ENCODE peak calls at places on chromosomes 7 and 10, in six cellular contexts. E, Q, C, D, B and H are unnamed samples.

GRCh38 chr10:100739516-100740368 is 5.6 kb upstream of the PAX2 start:
- DNase-seq in E (no peak), Q (no peak), C (no peak), D (peak; percentile 64), B (no peak), H (no peak)

GRCh38 chr10:96719850-96720421 is 378 bp downstream of the PIK3AP1 start:
- DNase-seq in E (no peak), Q (peak; percentile 89), C (peak; percentile 63), D (peak; percentile 87), B (peak; percentile 83), H (peak; percentile 56)

GRCh38 chr10:132050191-132050590 is 15.6 kb upstream of the JAKMIP3 start:
- DNase-seq in E (no peak), Q (no peak), C (no peak), D (no peak), B (no peak), H (no peak)

GRCh38 chr10:29681700-29682444 is 47.1 kb upstream of the SVIL start:
- DNase-seq in E (no peak), Q (no peak), C (peak; percentile 67), D (peak; percentile 77), B (no peak), H (peak; percentile 40)

GRCh38 chr7:6639627-6640026 is 2.5 kb downstream of the ZNF316 start:
- DNase-seq in E (no peak), Q (no peak), C (no peak), D (peak; percentile 84), B (no peak), H (no peak)

GRCh38 chr7:92421676-92422435 is 25.4 kb upstream of the GATAD1 start:
- DNase-seq in E (no peak), Q (no peak), C (no peak), D (no peak), B (no peak), H (no peak)

GRCh38 chr10:52446391-52446790 is 132.3 kb downstream of the DKK1 start:
- DNase-seq in E (no peak), Q (no peak), C (no peak), D (no peak), B (no peak), H (no peak)

GRCh38 chr10:70575874-70576802 is 26.4 kb downstream of the PRF1 start:
- DNase-seq in E (peak; percentile 69), Q (peak; percentile 85), C (no peak), D (peak; percentile 73), B (peak; percentile 33), H (no peak)

GRCh38 chr10:28991326-28991725 is 297.5 kb upstream of the LYZL1 start:
- DNase-seq in E (peak; percentile 42), Q (no peak), C (no peak), D (no peak), B (no peak), H (peak; percentile 24)

GRCh38 chr10:132420469-132421376 is 23.7 kb downstream of the PWWP2B start:
- DNase-seq in E (peak; percentile 77), Q (peak; percentile 73), C (no peak), D (peak; percentile 85), B (peak; percentile 71), H (peak; percentile 63)

GRCh38 chr10:13528138-13528874 is 508 bp downstream of the BEND7 start:
- DNase-seq in E (no peak), Q (peak; percentile 60), C (no peak), D (peak; percentile 69), B (peak; percentile 38), H (no peak)

GRCh38 chr7:131279044-131279443 is 48.6 kb upstream of the MKLN1 start:
- DNase-seq in E (no peak), Q (no peak), C (no peak), D (no peak), B (no peak), H (no peak)

GRCh38 chr10:5812283-5813090 is 747 bp downstream of the GDI2 start:
- DNase-seq in E (peak; percentile 35), Q (peak; percentile 82), C (peak; percentile 41), D (peak; percentile 83), B (peak; percentile 50), H (peak; percentile 53)

GRCh38 chr10:14259696-14260595 is 70.8 kb downstream of the FRMD4A start:
- DNase-seq in E (no peak), Q (no peak), C (no peak), D (no peak), B (peak; percentile 24), H (no peak)

GRCh38 chr7:6106140-6106904 is 75.1 kb downstream of the ANKRD61 start:
- DNase-seq in E (peak; percentile 22), Q (peak; percentile 64), C (peak; percentile 27), D (peak; percentile 57), B (peak; percentile 16), H (no peak)

GRCh38 chr10:112546474-112546873 is 99.5 kb downstream of the VTI1A start:
- DNase-seq in E (no peak), Q (no peak), C (no peak), D (no peak), B (no peak), H (no peak)

GRCh38 chr7:10106609-10107008 is 867.1 kb upstream of the PHF14 start:
- DNase-seq in E (no peak), Q (no peak), C (no peak), D (no peak), B (no peak), H (no peak)

GRCh38 chr10:114175667-114176066 is 1.7 kb upstream of the CCDC186 start:
- DNase-seq in E (no peak), Q (no peak), C (no peak), D (no peak), B (no peak), H (no peak)

GRCh38 chr10:74189999-74190421 is 39.0 kb downstream of the ADK start:
- DNase-seq in E (peak; percentile 70), Q (no peak), C (peak; percentile 27), D (no peak), B (no peak), H (no peak)

GRCh38 chr10:117830832-117831231 is 215.9 kb downstream of the RAB11FIP2 start:
- DNase-seq in E (no peak), Q (no peak), C (peak; percentile 12), D (no peak), B (no peak), H (no peak)

GRCh38 chr10:123136806-123137642 is 1.3 kb downstream of the HMX3 start:
- DNase-seq in E (no peak), Q (no peak), C (no peak), D (no peak), B (no peak), H (no peak)

GRCh38 chr7:93159490-93159889 is 11.3 kb upstream of the SAMD9L start:
- DNase-seq in E (no peak), Q (no peak), C (no peak), D (no peak), B (no peak), H (no peak)

GRCh38 chr10:86523348-86523747 is 1.8 kb upstream of the WAPL start:
- DNase-seq in E (no peak), Q (no peak), C (no peak), D (no peak), B (no peak), H (no peak)

GRCh38 chr10:94361161-94361794 is 1.5 kb downstream of the NOC3L start:
- DNase-seq in E (no peak), Q (peak; percentile 54), C (no peak), D (no peak), B (peak; percentile 51), H (no peak)

GRCh38 chr10:98582363-98582762 is 135.6 kb upstream of the HPS1 start:
- DNase-seq in E (no peak), Q (no peak), C (no peak), D (no peak), B (no peak), H (no peak)

GRCh38 chr10:3775671-3776551 is 9.1 kb downstream of the KLF6 start:
- DNase-seq in E (peak; percentile 48), Q (peak; percentile 37), C (no peak), D (no peak), B (no peak), H (no peak)

GRCh38 chr10:102159051-102159597 is 6.9 kb downstream of the NOLC1 start:
- DNase-seq in E (no peak), Q (no peak), C (no peak), D (no peak), B (no peak), H (no peak)

GRCh38 chr7:52779004-52779403 is 256.4 kb upstream of the POM121L12 start:
- DNase-seq in E (no peak), Q (no peak), C (no peak), D (no peak), B (no peak), H (no peak)
- H3K9me3 ChIP-seq in E (no peaks in the 10 kb centered on the region), Q (no peaks in the 10 kb centered on the region), C (no peaks in the 10 kb centered on the region), D (no peaks in the 10 kb centered on the region), B (no peaks in the 10 kb centered on the region), H (peaks cover 12% of the 10 kb centered on the region)

DNA sequence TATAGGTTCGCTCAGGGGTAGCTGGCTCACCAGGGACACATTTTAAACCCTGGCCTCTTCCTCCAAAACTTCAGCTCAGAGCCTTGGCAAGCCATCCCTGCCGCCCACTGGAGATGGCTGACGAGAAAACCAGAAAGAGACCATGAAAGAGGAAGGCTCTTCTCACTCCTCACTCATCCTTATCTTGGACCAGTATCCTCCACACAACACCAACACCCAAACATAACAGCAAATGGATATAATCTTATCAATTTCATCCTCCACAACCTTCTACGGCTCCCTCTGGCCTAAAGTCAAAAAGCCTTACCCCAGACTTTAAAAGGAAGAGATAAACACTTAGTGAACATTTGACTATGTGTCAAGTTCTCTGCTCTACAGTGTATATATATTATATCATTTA is 26.9 kb downstream of the DLG5 start:
- DNase-seq in E (no peak), Q (no peak), C (no peak), D (no peak), B (no peak), H (no peak)
- H3K27ac ChIP-seq in E (no peak overlapping the region), Q (no peak overlapping the region), C (no peak overlapping the region), D (no peak overlapping the region), B (peak overlapping the region; percentile 74), H (no peak overlapping the region)

GRCh38 chr7:154899893-154900292 is 103.0 kb downstream of the PAXIP1 start:
- DNase-seq in E (no peak), Q (no peak), C (no peak), D (no peak), B (no peak), H (no peak)

GRCh38 chr7:154903083-154903731 is 99.7 kb downstream of the PAXIP1 start:
- DNase-seq in E (no peak), Q (no peak), C (no peak), D (peak; percentile 48), B (no peak), H (no peak)

GRCh38 chr7:154902600-154903082 is 100.3 kb downstream of the PAXIP1 start:
- DNase-seq in E (no peak), Q (no peak), C (no peak), D (peak; percentile 28), B (no peak), H (no peak)

GRCh38 chr7:154898973-154899855 is 103.7 kb downstream of the PAXIP1 start:
- DNase-seq in E (no peak), Q (no peak), C (no peak), D (no peak), B (no peak), H (no peak)
- H3K9me3 ChIP-seq in E (no peaks in the 10 kb centered on the region), Q (no peaks in the 10 kb centered on the region), C (no peaks in the 10 kb centered on the region), D (no peaks in the 10 kb centered on the region), B (no peaks in the 10 kb centered on the region), H (no peaks in the 10 kb centered on the region)

DNA sequence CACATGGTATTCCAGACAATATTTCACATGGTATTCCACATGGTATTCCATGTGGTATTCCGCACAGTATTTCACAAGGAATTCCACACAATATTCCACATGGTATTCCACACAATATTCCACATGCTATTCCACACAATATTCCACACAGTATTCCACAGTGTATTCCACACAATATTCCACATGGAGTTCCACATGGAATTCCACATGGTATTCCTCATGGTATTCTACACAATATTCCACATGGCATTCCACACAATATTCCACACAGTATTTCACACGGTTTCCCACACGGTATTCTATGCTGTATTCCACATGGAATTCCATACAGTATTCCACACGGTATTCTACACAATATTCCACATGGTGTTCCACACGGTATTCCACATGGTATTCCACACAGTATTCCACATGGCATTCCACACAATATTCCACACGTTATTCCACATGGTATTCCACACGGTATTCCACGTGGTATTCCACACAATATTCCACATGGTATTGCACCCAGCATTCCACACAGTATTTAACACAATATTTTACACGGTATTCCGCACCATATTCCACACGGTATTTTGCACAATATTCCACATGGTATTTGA is 137.3 kb upstream of the CHST15 start:
- DNase-seq in E (no peak), Q (no peak), C (no peak), D (no peak), B (no peak), H (no peak)
- H3K27ac ChIP-seq in E (no peak overlapping the region), Q (no peak overlapping the region), C (no peak overlapping the region), D (no peak overlapping the region), B (no peak overlapping the region), H (no peak overlapping the region)